ENCODE peak calls at places on chromosomes 1 and 21, in nine cellular contexts. E, Z, U, R, H, P, A, G and S are unnamed samples.

GRCh38 chr1:49187054-49187453 is 410.4 kb upstream of the BEND5 start:
- DNase-seq in E (no peak), Z (no peak), U (no peak), R (no peak), H (no peak), P (no peak), A (no peak), G (no peak), S (no peak)

GRCh38 chr1:15617874-15618684 is 821 bp downstream of the DDI2 start:
- DNase-seq in E (no peak), Z (no peak), U (peak; percentile 29), R (peak; percentile 50), H (no peak), P (peak; percentile 49), A (peak; percentile 22), G (peak; percentile 47), S (peak; percentile 73)

GRCh38 chr21:29232601-29233541 is 65.9 kb upstream of the BACH1 start:
- DNase-seq in E (no peak), Z (no peak), U (no peak), R (no peak), H (no peak), P (no peak), A (peak; percentile 50), G (no peak), S (no peak)

GRCh38 chr1:185896863-185897262 is 162.7 kb downstream of the HMCN1 start:
- DNase-seq in E (no peak), Z (no peak), U (no peak), R (no peak), H (no peak), P (no peak), A (peak; percentile 15), G (no peak), S (no peak)

GRCh38 chr1:178094752-178095645 is 1.1 kb downstream of the RASAL2 start:
- DNase-seq in E (no peak), Z (no peak), U (no peak), R (no peak), H (no peak), P (no peak), A (peak; percentile 46), G (no peak), S (no peak)

GRCh38 chr1:225897595-225898514 is 8.9 kb upstream of the LEFTY1 start:
- DNase-seq in E (no peak), Z (no peak), U (no peak), R (peak; percentile 87), H (peak; percentile 38), P (peak; percentile 50), A (no peak), G (no peak), S (no peak)

GRCh38 chr1:26288311-26288941 is 8.5 kb downstream of the SH3BGRL3 start:
- DNase-seq in E (no peak), Z (no peak), U (no peak), R (no peak), H (peak; percentile 50), P (peak; percentile 78), A (no peak), G (peak; percentile 38), S (no peak)

GRCh38 chr1:50898773-50899172 is 61.3 kb downstream of the FAF1 start:
- DNase-seq in E (no peak), Z (no peak), U (no peak), R (no peak), H (no peak), P (no peak), A (no peak), G (no peak), S (no peak)

GRCh38 chr21:46604975-46605758 is at the start of gene S100B:
- DNase-seq in E (peak; percentile 47), Z (no peak), U (peak; percentile 81), R (peak; percentile 9), H (no peak), P (peak; percentile 24), A (no peak), G (peak; percentile 93), S (peak; percentile 86)

GRCh38 chr1:168485048-168485447 is 58.7 kb downstream of the XCL2 start:
- DNase-seq in E (no peak), Z (no peak), U (no peak), R (no peak), H (no peak), P (no peak), A (peak; percentile 79), G (no peak), S (no peak)

GRCh38 chr1:50422946-50423669 is at the start of gene DMRTA2:
- DNase-seq in E (peak; percentile 77), Z (no peak), U (no peak), R (peak; percentile 80), H (no peak), P (no peak), A (peak; percentile 45), G (peak; percentile 20), S (peak; percentile 86)

GRCh38 chr1:24379733-24380315 is 33.8 kb downstream of the STPG1 start:
- DNase-seq in E (no peak), Z (no peak), U (no peak), R (no peak), H (no peak), P (no peak), A (peak; percentile 56), G (no peak), S (no peak)

GRCh38 chr1:224726783-224727182 is 110.7 kb downstream of the CNIH3 start:
- DNase-seq in E (no peak), Z (peak; percentile 39), U (no peak), R (no peak), H (no peak), P (no peak), A (peak; percentile 91), G (no peak), S (no peak)

GRCh38 chr1:1230656-1231399 is 973 bp downstream of the SDF4 start:
- DNase-seq in E (no peak), Z (peak; percentile 44), U (no peak), R (peak; percentile 39), H (no peak), P (peak; percentile 26), A (peak; percentile 66), G (no peak), S (peak; percentile 75)

GRCh38 chr1:14302025-14302424 is 296.5 kb upstream of the KAZN start:
- DNase-seq in E (no peak), Z (no peak), U (no peak), R (no peak), H (no peak), P (no peak), A (no peak), G (no peak), S (no peak)

GRCh38 chr1:5667513-5668325 is 324.5 kb downstream of the NPHP4 start:
- DNase-seq in E (peak; percentile 41), Z (no peak), U (no peak), R (no peak), H (no peak), P (no peak), A (no peak), G (no peak), S (peak; percentile 52)

GRCh38 chr1:46486432-46487015 is 3.1 kb upstream of the DMBX1 start:
- DNase-seq in E (no peak), Z (no peak), U (no peak), R (no peak), H (no peak), P (no peak), A (no peak), G (no peak), S (no peak)

GRCh38 chr1:201119826-201120225 is 7.2 kb downstream of the ASCL5 start:
- DNase-seq in E (peak; percentile 23), Z (no peak), U (no peak), R (peak; percentile 9), H (no peak), P (no peak), A (peak; percentile 35), G (no peak), S (no peak)

GRCh38 chr1:238370600-238370999 is 479.9 kb upstream of the ZP4 start:
- DNase-seq in E (no peak), Z (no peak), U (no peak), R (no peak), H (no peak), P (no peak), A (no peak), G (no peak), S (no peak)

GRCh38 chr1:152924191-152924590 is 15.8 kb downstream of the IVL start:
- DNase-seq in E (no peak), Z (no peak), U (no peak), R (no peak), H (no peak), P (no peak), A (no peak), G (no peak), S (no peak)

GRCh38 chr1:156260896-156261295 is 13.0 kb upstream of the PAQR6 start:
- DNase-seq in E (no peak), Z (no peak), U (no peak), R (no peak), H (no peak), P (no peak), A (no peak), G (no peak), S (no peak)

GRCh38 chr1:228849011-228849541 is 113.8 kb downstream of the RHOU start:
- DNase-seq in E (no peak), Z (no peak), U (no peak), R (peak; percentile 74), H (no peak), P (no peak), A (no peak), G (no peak), S (no peak)